ENCODE peak calls at places on chromosomes 7 and 10, in six cellular contexts. D is fibroblast of lung, N is heart left ventricle, C is GM12878, H is right atrium auricular region, O is kidney epithelial cell. B is an unnamed sample.

GRCh38 chr7:16202298-16202697 is 219.0 kb downstream of the CRPPA start:
- DNase-seq in D (peak; percentile 22), N (no peak), H (no peak), C (no peak), O (no peak), B (no peak)

GRCh38 chr7:22481726-22482125 is 18.3 kb downstream of the STEAP1B start:
- DNase-seq in C (peak; percentile 28), H (no peak), O (no peak), D (peak; percentile 21), N (peak; percentile 34), B (peak; percentile 37)

GRCh38 chr10:110488124-110488681 is 9.5 kb upstream of the DUSP5 start:
- DNase-seq in O (no peak), C (no peak), H (no peak), N (no peak), D (peak; percentile 72), B (no peak)

GRCh38 chr10:73262880-73263279 is 10.4 kb upstream of the MRPS16 start:
- DNase-seq in C (no peak), N (no peak), O (no peak), H (no peak), D (no peak), B (no peak)

GRCh38 chr10:11161910-11162309 is 144.2 kb downstream of the CELF2 start:
- DNase-seq in O (no peak), H (no peak), N (no peak), D (no peak), C (no peak), B (no peak)

GRCh38 chr10:26550774-26551526 is 112.8 kb downstream of the APBB1IP start:
- DNase-seq in N (no peak), O (no peak), H (no peak), C (peak; percentile 75), D (no peak), B (no peak)

GRCh38 chr10:34537629-34538231 is 277.4 kb downstream of the PARD3 start:
- DNase-seq in O (no peak), N (no peak), D (no peak), H (no peak), C (peak; percentile 87), B (no peak)

GRCh38 chr10:93383562-93383981 is 98.6 kb downstream of the MYOF start:
- DNase-seq in D (peak; percentile 98), N (no peak), O (no peak), C (no peak), H (no peak), B (peak; percentile 97)

GRCh38 chr7:17370901-17371550 is 72.6 kb downstream of the AHR start:
- DNase-seq in H (no peak), D (peak; percentile 30), N (no peak), C (no peak), O (no peak), B (no peak)

GRCh38 chr7:139691253-139691781 is 86.5 kb downstream of the HIPK2 start:
- DNase-seq in C (no peak), H (no peak), O (no peak), N (peak; percentile 81), D (peak; percentile 22), B (no peak)

GRCh38 chr10:69616358-69616757 is 13.7 kb upstream of the FAM241B start:
- DNase-seq in O (no peak), D (no peak), H (no peak), N (no peak), C (no peak), B (no peak)

DNA sequence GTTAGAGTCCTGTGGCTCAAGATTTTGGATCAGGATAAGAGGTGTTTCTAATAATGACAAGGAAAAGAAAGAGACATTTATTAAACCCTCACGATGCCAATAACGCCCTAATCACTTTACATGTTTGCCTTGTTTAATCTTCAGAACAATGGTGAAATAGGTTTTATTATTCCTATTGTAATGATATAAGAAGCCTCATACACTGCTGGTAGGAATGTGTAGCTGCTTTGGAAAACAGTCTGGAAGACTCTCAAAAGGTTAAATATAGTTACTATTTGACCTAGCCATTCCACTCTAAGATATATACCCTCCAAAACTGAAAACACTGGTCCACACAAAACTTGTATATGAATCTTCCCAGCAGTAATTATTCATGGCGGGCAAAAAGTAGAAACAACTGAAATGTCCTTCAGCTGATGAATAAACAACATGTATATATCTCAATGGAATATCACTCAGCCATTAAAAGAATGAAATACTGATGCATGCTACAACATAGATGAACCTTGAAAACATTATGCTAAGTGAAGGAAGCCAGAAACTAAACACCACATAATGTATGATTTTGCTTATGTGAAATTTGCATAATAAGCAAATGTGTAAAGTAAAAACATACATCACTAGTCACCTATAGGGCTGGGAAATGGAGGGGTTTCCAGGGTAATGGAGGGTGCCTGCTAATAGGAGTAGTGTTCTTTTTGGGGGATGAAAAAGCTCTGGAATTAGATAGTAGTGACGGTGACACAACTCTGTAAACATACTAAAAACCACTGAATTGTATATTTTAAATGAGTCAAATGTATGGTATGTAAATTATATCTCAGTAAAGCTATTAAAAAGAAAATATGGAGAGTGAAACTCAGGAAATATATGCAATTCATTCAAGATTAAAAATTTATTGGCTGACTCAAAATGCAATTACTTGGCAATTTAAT is 76.9 kb upstream of the ANK3 start:
- DNase-seq in H (no peak), O (no peak), D (peak; percentile 37), C (no peak), N (no peak), B (no peak)
- TF ChIP-seq CTCF in H (no peak), O (no peak), D (peak; percentile 18), C (no peak), N (no peak), B (no peak)

DNA sequence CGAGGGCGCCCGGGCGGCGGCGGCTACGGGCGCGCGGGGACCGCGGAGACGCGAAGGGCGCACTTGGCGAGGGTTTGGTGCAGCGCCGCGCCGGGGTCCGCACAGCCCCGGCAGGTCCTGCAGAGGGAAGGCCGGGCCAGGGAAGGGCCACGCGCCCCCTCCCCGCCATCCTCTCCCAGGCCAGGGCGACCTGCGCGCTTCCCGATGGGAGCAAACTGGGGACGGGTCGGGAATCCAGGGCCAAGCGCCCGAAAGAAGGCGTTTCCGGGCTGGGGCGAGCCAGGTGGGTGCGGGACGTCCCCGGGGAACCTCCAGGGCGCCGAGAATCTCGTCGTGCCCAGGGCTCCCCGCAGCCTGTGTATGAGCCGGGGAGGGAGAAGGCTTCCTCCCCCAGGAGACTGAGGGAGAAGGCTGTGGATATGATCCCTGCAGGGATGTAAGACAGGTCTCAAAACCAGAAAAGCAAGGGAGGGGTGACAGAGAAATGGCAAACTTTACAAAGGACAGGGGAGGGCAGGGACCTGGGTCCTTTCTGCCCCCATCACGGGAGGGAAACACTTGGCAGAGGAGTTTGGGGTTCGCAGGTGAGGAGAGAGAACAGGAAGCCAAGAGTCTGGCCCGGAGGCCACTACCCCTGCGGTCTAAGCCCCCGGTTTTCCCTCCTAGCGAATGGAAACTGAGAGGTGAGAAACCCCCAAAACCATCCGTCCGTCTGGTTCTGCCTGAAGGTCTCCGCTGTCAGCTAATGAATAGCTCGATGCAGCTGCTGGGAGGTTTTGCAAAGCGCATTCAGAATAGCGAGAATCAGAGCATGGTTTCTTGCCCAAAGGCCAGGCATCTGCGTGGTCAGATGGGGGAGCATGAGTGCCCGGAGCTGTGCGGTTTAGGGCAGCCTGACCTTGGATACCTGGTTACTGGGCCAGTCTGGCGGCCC is 674 bp downstream of the AMZ1 start:
- DNase-seq in H (no peak), C (peak; percentile 62), O (no peak), D (peak; percentile 35), N (no peak), B (no peak)
- H3K4me3 ChIP-seq in H (peak overlapping the region; percentile 9), C (peak overlapping the region; percentile 23), O (peak overlapping the region; percentile 43), D (no peak overlapping the region), N (peak overlapping the region; percentile 38), B (peak overlapping the region; percentile 34)

DNA sequence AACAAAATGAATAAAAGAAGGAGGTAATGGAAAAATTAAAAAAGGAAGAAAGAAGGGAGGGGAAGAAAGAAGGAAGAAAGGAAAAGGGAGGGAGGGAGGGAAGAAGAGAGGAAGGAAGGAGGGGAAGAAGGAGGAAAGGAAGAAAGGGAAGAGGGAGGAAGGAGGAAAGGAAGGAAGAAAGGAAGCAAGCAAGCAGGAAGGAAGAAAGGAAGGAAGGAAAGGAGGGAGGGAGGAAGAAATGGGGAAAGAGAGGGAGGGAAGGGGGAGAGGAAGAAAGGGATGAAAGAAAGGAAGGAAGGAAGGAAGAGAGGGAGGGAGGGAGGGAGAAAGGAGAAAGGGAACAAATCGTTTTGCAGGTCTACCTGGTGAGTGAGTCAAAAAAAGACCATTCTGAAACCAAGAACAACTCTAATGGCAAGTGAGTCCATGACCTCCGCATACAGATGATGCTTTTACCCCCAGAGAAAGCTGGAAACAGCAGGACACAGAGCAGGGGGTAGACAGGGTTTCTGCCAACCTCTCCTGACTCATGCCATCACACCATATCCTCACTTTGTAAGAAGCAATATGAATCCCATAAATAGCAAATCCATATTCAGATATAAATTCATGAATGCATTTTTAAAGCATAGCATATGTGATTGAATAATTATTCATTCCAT is 1112.9 kb upstream of the AUTS2 start:
- DNase-seq in O (no peak), C (no peak), N (no peak), H (no peak), D (peak; percentile 26), B (no peak)
- TF ChIP-seq CTCF in O (no peak), C (no peak), N (no peak), H (no peak), D (no peak), B (no peak)

DNA sequence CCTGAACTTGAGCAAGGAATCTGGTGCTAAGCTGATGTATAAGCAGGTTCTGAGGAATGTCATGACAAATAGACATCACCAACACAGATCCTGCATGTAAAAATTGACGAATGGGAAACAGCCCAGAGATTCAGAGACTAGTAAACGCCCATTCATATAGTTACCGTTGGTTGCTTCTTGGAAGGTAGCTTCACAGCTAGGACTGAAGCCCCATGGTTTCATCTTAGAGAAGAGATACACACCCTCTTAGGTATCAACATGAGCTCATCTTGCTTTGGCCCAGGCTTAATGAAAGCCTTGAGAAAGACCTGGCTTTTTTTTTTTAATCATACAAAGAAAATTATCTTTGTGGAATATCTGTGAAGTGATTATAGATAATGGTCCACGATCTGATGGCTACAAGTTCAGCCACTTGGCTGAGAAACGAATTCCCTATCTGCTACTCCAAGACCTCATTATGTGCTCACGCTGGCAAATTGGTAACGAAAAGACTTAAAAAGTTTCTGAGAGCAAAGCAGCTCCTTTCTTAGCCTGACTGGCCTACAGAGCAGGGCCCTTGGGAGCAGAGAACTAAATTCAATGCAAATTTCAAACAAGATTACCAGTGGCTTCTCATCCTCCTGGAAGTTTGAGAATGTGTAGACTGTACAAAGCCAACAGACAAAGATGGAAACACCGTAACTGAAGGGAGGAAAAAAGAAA is 181.1 kb downstream of the NRP1 start:
- DNase-seq in D (no peak), O (no peak), H (peak; percentile 18), N (no peak), C (no peak), B (no peak)
- H3K4me3 ChIP-seq in D (no peak overlapping the region), O (no peak overlapping the region), H (no peak overlapping the region), N (no peak overlapping the region), C (no peak overlapping the region), B (no peak overlapping the region)

B was measured in AG04449.